ENCODE peak calls at places on chromosomes 16 and 17, in six cellular contexts. Z is HCT116, W is colonic mucosa, D is GM23338, O is endothelial cell, F is AG10803. X is an unnamed sample.

GRCh38 chr17:65529040-65529633 is 32.3 kb downstream of the AXIN2 start:
- DNase-seq in Z (no peak), W (no peak), D (no peak), O (no peak), F (no peak), X (no peak)

GRCh38 chr16:81112453-81112852 is 16.3 kb upstream of the GCSH start:
- DNase-seq in Z (no peak), W (no peak), D (no peak), O (no peak), F (no peak), X (no peak)

GRCh38 chr17:78935419-78936323 is 10.5 kb upstream of the TIMP2 start:
- DNase-seq in Z (no peak), W (peak), D (no peak), O (no peak), F (peak), X (no peak)

GRCh38 chr16:88705076-88705684 is 1.0 kb downstream of the RNF166 start:
- DNase-seq in Z (no peak), W (no peak), D (no peak), O (no peak), F (peak), X (no peak)

GRCh38 chr16:3950343-3951193 is 70.1 kb upstream of the CREBBP start:
- DNase-seq in Z (no peak), W (peak), D (no peak), O (no peak), F (peak), X (no peak)

GRCh38 chr16:84606081-84606875 is 11.6 kb downstream of the COTL1 start:
- DNase-seq in Z (no peak), W (no peak), D (no peak), O (no peak), F (no peak), X (no peak)

GRCh38 chr16:57480754-57481230 is 5.5 kb downstream of the DOK4 start:
- DNase-seq in Z (no peak), W (no peak), D (no peak), O (no peak), F (no peak), X (no peak)

GRCh38 chr17:45975640-45976295 is 23.3 kb upstream of the STH start:
- DNase-seq in Z (no peak), W (no peak), D (no peak), O (no peak), F (no peak), X (no peak)

GRCh38 chr17:17313350-17313991 is 10.3 kb downstream of the NT5M start:
- DNase-seq in Z (peak), W (peak), D (peak), O (peak), F (no peak), X (no peak)

GRCh38 chr16:22789281-22789945 is 24.5 kb upstream of the HS3ST2 start:
- DNase-seq in Z (no peak), W (no peak), D (no peak), O (no peak), F (no peak), X (no peak)

GRCh38 chr17:78224226-78225087 is 7.0 kb upstream of the TMEM235 start:
- DNase-seq in Z (no peak), W (no peak), D (no peak), O (no peak), F (no peak), X (no peak)

GRCh38 chr17:67194134-67194533 is 50.9 kb downstream of the HELZ start:
- DNase-seq in Z (no peak), W (no peak), D (peak), O (peak), F (peak), X (no peak)

GRCh38 chr17:19719365-19720209 is 3.2 kb upstream of the SLC47A2 start:
- DNase-seq in Z (no peak), W (peak), D (no peak), O (no peak), F (no peak), X (no peak)

GRCh38 chr17:4116516-4116915 is 26.3 kb downstream of the ZZEF1 start:
- DNase-seq in Z (no peak), W (no peak), D (peak), O (no peak), F (no peak), X (no peak)

GRCh38 chr17:58492238-58493121 is 4.3 kb upstream of the HSF5 start:
- DNase-seq in Z (no peak), W (no peak), D (no peak), O (no peak), F (no peak), X (no peak)

GRCh38 chr17:42530952-42531454 is 5.0 kb upstream of the NAGLU start:
- DNase-seq in Z (no peak), W (no peak), D (no peak), O (no peak), F (no peak), X (no peak)

GRCh38 chr17:57107498-57108101 is 22.6 kb downstream of the AKAP1 start:
- DNase-seq in Z (peak), W (peak), D (no peak), O (no peak), F (no peak), X (no peak)

GRCh38 chr17:78168906-78169793 is 769 bp downstream of the SYNGR2 start:
- DNase-seq in Z (peak), W (peak), D (peak), O (peak), F (peak), X (no peak)

GRCh38 chr17:43330876-43331639 is 67.7 kb upstream of the ARL4D start:
- DNase-seq in Z (no peak), W (no peak), D (peak), O (no peak), F (no peak), X (no peak)

GRCh38 chr17:74296548-74296936 is 22.5 kb downstream of the DNAI2 start:
- DNase-seq in Z (peak), W (peak), D (peak), O (peak), F (peak), X (peak)
- TF ChIP-seq CTCF in Z (peak), W (peak), D (peak), O (peak), F (peak), X (peak)

DNA sequence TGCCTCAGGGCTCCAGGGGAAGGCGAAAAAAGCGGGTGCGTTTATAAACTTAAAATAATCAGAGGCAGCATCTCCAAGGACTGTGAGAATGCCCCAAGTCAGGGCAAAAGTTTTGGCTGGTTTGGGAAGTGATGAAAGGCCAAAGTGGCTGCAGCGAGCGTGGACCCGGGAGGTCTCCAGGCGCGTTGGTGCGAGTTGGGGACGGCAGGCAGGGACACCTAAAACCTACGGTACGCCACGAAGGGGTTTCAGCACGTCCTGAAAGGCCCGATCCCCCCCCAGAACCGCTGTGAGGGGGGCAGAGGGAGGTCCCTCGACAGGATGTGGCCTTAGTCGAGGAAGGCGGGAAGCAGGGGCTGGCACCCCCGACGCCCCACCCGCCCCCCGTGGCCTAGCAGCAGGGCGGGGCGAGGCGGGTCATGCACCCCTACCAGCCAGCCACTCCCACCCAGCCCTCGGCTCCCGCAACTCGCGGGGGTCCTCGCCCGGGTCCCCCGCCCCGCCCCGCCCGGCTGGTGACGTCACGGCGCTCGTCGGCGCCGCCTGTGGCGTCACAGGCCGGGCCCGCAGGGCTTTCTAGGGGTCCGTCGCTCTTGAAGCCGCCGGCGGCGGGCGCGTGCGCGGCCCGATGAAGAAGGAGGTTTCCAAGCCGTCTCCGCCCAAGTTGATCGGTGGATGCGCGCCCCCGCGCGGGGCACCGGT is at the start of gene MYCBPAP:
- DNase-seq in Z (no peak), W (peak), D (peak), O (peak), F (peak), X (peak)
- TF ChIP-seq CTCF in Z (no peak), W (no peak), D (no peak), O (no peak), F (peak), X (no peak)

GRCh38 chr17:2852211-2852610 is 56.0 kb downstream of the RAP1GAP2 start:
- DNase-seq in Z (no peak), W (no peak), D (no peak), O (no peak), F (no peak), X (no peak)
- TF ChIP-seq CTCF in Z (no peak), W (no peak), D (no peak), O (no peak), F (no peak), X (no peak)

GRCh38 chr16:67608367-67608766 is 36.6 kb upstream of the CARMIL2 start:
- DNase-seq in Z (no peak), W (no peak), D (no peak), O (no peak), F (no peak), X (no peak)

GRCh38 chr16:67613808-67614207 is 31.1 kb upstream of the CARMIL2 start:
- DNase-seq in Z (no peak), W (no peak), D (peak), O (peak), F (no peak), X (no peak)
- TF ChIP-seq CTCF in Z (no peak), W (no peak), D (peak), O (no peak), F (no peak), X (peak)

DNA sequence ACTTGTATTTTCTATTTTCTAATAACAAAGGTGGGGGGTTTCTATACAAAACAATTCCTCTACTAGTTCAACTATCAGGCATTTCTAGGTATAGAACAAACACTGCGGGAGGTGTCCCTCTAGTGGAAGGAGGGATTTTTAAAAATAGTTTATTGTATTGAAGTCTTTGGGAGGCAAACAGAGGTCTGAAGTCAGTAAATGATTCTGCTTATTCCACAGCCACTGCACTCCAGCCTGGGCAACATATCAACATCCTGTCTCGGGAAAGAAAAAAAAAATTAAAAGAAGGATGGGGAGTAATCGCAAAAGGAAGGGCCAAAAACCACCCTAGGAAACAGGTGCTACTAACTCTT is 648 bp upstream of the ERCC4 start:
- DNase-seq in Z (peak), W (peak), D (peak), O (no peak), F (peak), X (no peak)
- TF ChIP-seq CTCF in Z (no peak), W (no peak), D (no peak), O (no peak), F (peak), X (no peak)

DNA sequence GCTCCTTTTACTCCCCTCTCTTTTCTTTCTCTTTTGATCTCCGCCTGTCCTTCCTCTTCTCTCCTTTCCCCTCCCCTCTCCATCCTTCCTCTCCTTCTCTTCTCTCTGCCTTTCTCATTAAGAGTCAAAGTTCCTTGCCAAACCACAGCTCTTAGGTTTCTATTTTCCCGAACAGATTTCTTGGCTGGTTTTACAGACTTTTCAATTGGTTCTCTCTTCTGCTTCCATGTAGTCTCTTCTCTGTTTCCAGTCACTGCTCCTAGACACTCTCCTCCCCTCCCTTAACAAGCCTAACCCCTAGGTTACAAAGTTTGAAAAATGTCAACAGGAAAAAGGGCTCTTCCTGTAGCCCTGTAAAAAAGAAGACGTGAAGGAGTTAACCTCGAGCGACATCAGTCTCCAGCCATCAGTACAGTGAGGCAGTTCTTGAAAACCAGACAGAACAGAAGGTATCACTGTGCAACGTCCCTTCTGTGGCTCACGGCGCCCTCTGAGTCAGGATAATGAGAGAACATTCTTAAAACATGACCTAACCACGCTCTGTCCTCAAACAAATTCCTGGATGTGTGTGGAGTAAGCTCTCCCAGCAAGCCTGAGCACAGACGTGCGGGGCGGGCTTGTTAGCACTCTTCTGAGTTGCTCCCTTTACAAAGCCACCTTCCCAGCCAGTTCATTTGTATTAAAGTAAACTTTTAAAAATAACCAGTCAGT is 11.6 kb upstream of the MARCHF10 start:
- DNase-seq in Z (peak), W (no peak), D (peak), O (peak), F (peak), X (peak)
- TF ChIP-seq CTCF in Z (no peak), W (no peak), D (no peak), O (no peak), F (peak), X (no peak)

DNA sequence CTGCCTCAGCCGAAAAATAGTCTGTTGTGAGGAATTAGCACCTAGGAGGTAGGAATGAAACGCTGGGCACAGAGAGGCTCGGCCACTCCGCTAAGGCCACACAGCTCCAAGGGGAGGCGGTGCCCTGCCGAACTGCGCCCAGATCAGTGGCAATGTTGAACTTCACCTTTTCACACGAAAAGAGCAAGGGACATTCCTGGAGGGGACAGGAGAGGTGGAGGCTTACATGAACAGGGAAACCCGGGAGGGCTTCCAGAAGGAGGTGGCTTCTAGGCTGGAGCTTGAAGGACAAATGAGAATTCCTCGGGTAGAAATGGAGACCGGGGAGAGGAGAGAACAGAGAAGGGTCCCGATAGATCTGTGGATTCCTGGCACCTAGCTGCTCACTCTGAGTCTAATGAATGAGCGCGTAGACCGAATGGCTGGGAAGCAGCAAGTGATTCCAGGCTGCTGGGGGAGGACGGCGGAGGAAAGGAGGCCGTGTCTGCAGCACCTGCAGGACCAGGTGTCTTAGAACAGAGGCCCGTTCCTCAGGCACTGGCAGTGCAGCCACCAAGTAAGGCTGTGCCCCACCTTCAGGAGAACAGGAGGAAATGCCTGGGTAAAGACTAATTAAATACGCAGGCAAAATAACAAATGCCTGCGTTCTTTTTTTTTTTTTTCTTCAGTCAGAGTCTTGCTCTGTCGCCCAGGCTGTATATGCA is 723 bp upstream of the SLC38A10 start:
- DNase-seq in Z (peak), W (peak), D (peak), O (no peak), F (peak), X (no peak)
- TF ChIP-seq CTCF in Z (peak), W (peak), D (peak), O (no peak), F (peak), X (peak)

X was measured in neural crest cell.